ENCODE peak calls at places on chromosome 3, in four cellular contexts. Q, W, E and J are unnamed samples. For H3K4me1, the result is how much of the 10 kb centered on the place peaks cover.

GRCh38 chr3:194870394-194871110 is 184.9 kb downstream of the FAM43A start:
- DNase-seq in Q (peak), E (peak), W (no peak), J (no peak)

GRCh38 chr3:46897829-46898320 is 20.4 kb downstream of the PTH1R start:
- DNase-seq in E (no peak), Q (no peak), W (no peak), J (peak)

GRCh38 chr3:77536038-77536775 is 496.3 kb downstream of the ROBO2 start:
- DNase-seq in E (no peak), W (peak), Q (no peak), J (no peak)

GRCh38 chr3:60186359-60186758 is 1064.9 kb downstream of the FHIT start:
- DNase-seq in Q (no peak), E (no peak), W (no peak), J (no peak)

GRCh38 chr3:117393119-117393518 is 683.5 kb downstream of the TUSC7 start:
- DNase-seq in E (peak), W (no peak), Q (peak), J (no peak)

GRCh38 chr3:190384241-190384863 is 3.6 kb upstream of the CLDN16 start:
- DNase-seq in Q (peak), W (peak), E (peak), J (no peak)

GRCh38 chr3:97736928-97737327 is 27.6 kb upstream of the ARL6 start:
- DNase-seq in E (no peak), Q (no peak), W (no peak), J (no peak)

GRCh38 chr3:184336484-184337230 is 743 bp upstream of the FAM131A start:
- DNase-seq in Q (peak), W (no peak), E (peak), J (peak)

GRCh38 chr3:153285194-153285641 is 123.2 kb downstream of the RAP2B start:
- DNase-seq in Q (peak), E (peak), W (no peak), J (peak)
- H2AFZ ChIP-seq in Q (peak), E (peak), W (no peak), J (peak)

DNA sequence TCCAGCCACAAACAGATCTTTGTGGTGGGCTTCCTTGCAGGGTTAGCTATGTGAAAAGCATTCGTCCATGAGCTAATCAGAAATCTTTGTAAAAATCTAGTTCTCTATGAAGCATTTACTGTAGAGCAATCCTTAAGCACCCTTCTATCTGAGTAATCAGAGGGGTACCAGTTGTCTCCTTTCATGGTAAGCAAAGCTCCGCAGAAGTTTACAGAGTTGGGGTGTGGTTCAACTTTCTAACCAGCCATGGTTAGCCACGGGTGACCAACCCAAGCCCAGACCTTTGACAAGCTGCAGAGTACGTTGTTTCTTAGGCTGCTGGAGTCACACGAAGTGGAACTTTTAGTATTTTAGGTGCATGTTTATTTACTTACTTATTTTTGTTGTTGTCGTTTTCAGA is 77.4 kb downstream of the FLNB start:
- DNase-seq in Q (no peak), W (no peak), E (no peak), J (peak)
- H3K4me1 ChIP-seq in Q (under half), W (under half), E (under half), J (under half)

GRCh38 chr3:162507397-162507796 is 1010.8 kb downstream of the OTOL1 start:
- DNase-seq in Q (peak), W (no peak), E (peak), J (no peak)
- H2AFZ ChIP-seq in Q (no peak), W (no peak), E (no peak), J (peak)

DNA sequence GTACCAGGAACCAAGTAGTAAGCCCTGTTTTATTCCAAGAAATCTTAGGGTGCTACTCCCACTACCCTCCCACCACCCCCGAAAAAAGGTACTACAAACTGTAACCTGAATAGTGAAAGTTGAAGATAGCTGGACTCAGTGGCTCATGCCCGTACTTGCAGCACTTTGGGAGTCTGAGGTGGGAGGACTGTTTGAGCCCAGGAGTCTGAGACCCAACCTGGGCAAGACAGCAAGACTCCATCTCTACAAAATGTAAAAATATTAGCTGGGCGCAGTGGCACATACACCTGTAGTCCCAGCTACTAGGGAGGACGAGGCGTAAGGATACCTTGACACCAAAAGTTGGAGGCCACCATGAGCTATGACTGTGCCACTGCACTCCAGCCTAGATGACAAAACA is 7.9 kb downstream of the RHOA start:
- DNase-seq in Q (no peak), W (no peak), E (no peak), J (no peak)
- H3K4me1 ChIP-seq in Q (under half), W (under half), E (under half), J (under half)

GRCh38 chr3:182524711-182525401 is 268.4 kb upstream of the ATP11B start:
- DNase-seq in Q (no peak), E (no peak), W (no peak), J (no peak)
- H2AFZ ChIP-seq in Q (no peak), E (no peak), W (no peak), J (no peak)